ENCODE peak calls at places on chromosomes 16 and 17, in five cellular contexts. Y, O, G, P and C are unnamed samples.

GRCh38 chr17:72416905-72417304 is 296.1 kb downstream of the SOX9 start:
- DNase-seq in Y (no peak), O (no peak), G (no peak), P (no peak), C (no peak)

GRCh38 chr17:44213403-44214229 is 5.9 kb downstream of the UBTF start:
- DNase-seq in Y (no peak), O (no peak), G (no peak), P (no peak), C (no peak)

GRCh38 chr16:46897471-46897870 is 13.3 kb downstream of the GPT2 start:
- DNase-seq in Y (no peak), O (no peak), G (no peak), P (peak; percentile 81), C (no peak)

GRCh38 chr16:86512301-86512859 is 2.1 kb downstream of the FOXF1 start:
- DNase-seq in Y (no peak), O (no peak), G (no peak), P (peak; percentile 64), C (no peak)

GRCh38 chr16:10090816-10091215 is 91.4 kb downstream of the GRIN2A start:
- DNase-seq in Y (no peak), O (no peak), G (no peak), P (no peak), C (no peak)

GRCh38 chr17:38730526-38731379 is 612 bp downstream of the CISD3 start:
- DNase-seq in Y (peak; percentile 65), O (peak; percentile 47), G (no peak), P (peak; percentile 97), C (peak; percentile 22)

GRCh38 chr16:75053791-75054555 is 55.1 kb downstream of the ZNRF1 start:
- DNase-seq in Y (peak; percentile 38), O (no peak), G (no peak), P (no peak), C (peak; percentile 52)

GRCh38 chr16:85891033-85891775 is 7.8 kb upstream of the IRF8 start:
- DNase-seq in Y (no peak), O (no peak), G (no peak), P (no peak), C (no peak)

GRCh38 chr17:82204831-82205719 is 7.6 kb downstream of the CCDC57 start:
- DNase-seq in Y (no peak), O (no peak), G (no peak), P (no peak), C (no peak)

GRCh38 chr17:2874211-2874686 is 78.0 kb downstream of the RAP1GAP2 start:
- DNase-seq in Y (no peak), O (peak; percentile 32), G (no peak), P (no peak), C (no peak)

GRCh38 chr16:64659863-64660262 is 462.0 kb downstream of the CDH11 start:
- DNase-seq in Y (no peak), O (no peak), G (no peak), P (no peak), C (no peak)

GRCh38 chr16:21101631-21102420 is 48.8 kb downstream of the DNAH3 start:
- DNase-seq in Y (no peak), O (peak; percentile 62), G (no peak), P (no peak), C (no peak)

GRCh38 chr17:17545031-17545820 is 46.3 kb downstream of the PEMT start:
- DNase-seq in Y (peak; percentile 47), O (no peak), G (no peak), P (peak; percentile 61), C (no peak)

GRCh38 chr16:2529061-2529931 is 1.9 kb downstream of the CEMP1 start:
- DNase-seq in Y (no peak), O (no peak), G (no peak), P (peak; percentile 82), C (peak; percentile 37)

GRCh38 chr16:8887952-8888560 is 5.9 kb downstream of the LITAFD start:
- DNase-seq in Y (peak; percentile 59), O (no peak), G (no peak), P (peak; percentile 83), C (no peak)

GRCh38 chr17:6461792-6462524 is 17.7 kb downstream of the PIMREG start:
- DNase-seq in Y (no peak), O (no peak), G (no peak), P (no peak), C (no peak)

GRCh38 chr17:290626-291025 is 62.0 kb downstream of the RPH3AL start:
- DNase-seq in Y (peak; percentile 7), O (no peak), G (no peak), P (peak; percentile 30), C (no peak)

GRCh38 chr17:78524870-78525510 is 52.2 kb downstream of the DNAH17 start:
- DNase-seq in Y (no peak), O (no peak), G (no peak), P (no peak), C (no peak)

GRCh38 chr16:50266337-50267091 is at the start of gene ADCY7:
- DNase-seq in Y (peak; percentile 72), O (peak; percentile 48), G (peak; percentile 34), P (peak; percentile 55), C (peak; percentile 87)

GRCh38 chr16:54932737-54933254 is 2.1 kb downstream of the IRX5 start:
- DNase-seq in Y (no peak), O (peak; percentile 54), G (no peak), P (peak; percentile 68), C (no peak)

GRCh38 chr17:68709995-68710780 is 109.0 kb upstream of the FAM20A start:
- DNase-seq in Y (no peak), O (no peak), G (no peak), P (no peak), C (peak; percentile 40)

GRCh38 chr17:58755577-58756245 is at the start of gene PPM1E:
- DNase-seq in Y (peak; percentile 31), O (peak; percentile 87), G (no peak), P (peak; percentile 78), C (peak; percentile 87)

GRCh38 chr17:4340914-4341615 is 25.4 kb downstream of the UBE2G1 start:
- DNase-seq in Y (no peak), O (no peak), G (no peak), P (no peak), C (no peak)

GRCh38 chr17:31113939-31114338 is 19.2 kb downstream of the NF1 start:
- DNase-seq in Y (no peak), O (no peak), G (no peak), P (no peak), C (no peak)

GRCh38 chr17:77391668-77392375 is 251.1 kb downstream of the SEC14L1 start:
- DNase-seq in Y (peak; percentile 90), O (no peak), G (peak; percentile 96), P (peak; percentile 44), C (peak; percentile 41)

DNA sequence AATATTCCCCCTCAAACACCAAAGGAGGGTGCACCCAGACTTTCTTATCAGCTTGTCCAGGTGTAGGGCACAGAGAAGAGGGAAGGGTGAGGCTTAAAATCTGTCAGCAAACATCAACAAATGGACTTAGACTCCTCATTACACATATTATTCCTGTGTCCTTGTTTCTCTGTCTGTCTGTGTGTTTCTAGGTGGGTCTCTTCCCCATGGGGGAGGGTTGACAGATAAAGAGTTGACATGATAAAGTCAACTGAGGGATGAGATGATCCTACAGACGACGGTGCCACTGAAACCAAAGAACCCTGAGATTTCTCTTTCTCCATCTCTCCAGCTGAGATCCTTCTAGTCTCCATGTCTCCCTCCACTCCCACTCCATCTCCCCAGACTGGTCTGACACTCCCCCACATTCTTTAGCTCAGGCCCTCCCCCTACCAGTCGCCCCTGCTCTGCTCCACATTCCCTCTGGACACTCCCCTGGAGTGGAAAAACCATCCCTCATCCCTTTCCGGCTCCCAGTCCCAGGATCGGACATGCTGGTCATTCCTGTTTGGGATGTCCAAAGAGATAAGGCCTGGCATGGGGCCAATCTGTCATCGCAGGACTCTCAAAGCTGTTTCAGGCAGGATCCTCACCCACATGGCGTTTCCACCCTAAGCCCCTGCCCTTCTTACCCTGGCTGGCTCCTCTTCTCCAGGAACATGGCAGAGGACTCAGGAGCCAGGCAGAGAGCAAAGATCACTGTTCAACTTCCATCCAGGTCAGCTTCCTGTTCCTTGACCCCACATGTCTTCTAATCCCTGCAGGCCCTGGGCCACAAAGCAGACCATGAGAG is 2.9 kb upstream of the ITGA3 start:
- DNase-seq in Y (no peak), O (no peak), G (no peak), P (no peak), C (no peak)
- H3K27ac ChIP-seq in Y (peak overlapping the region; percentile 99), O (peak overlapping the region; percentile 71), G (peak overlapping the region; percentile 24), P (peak overlapping the region; percentile 96), C (no peak overlapping the region)

DNA sequence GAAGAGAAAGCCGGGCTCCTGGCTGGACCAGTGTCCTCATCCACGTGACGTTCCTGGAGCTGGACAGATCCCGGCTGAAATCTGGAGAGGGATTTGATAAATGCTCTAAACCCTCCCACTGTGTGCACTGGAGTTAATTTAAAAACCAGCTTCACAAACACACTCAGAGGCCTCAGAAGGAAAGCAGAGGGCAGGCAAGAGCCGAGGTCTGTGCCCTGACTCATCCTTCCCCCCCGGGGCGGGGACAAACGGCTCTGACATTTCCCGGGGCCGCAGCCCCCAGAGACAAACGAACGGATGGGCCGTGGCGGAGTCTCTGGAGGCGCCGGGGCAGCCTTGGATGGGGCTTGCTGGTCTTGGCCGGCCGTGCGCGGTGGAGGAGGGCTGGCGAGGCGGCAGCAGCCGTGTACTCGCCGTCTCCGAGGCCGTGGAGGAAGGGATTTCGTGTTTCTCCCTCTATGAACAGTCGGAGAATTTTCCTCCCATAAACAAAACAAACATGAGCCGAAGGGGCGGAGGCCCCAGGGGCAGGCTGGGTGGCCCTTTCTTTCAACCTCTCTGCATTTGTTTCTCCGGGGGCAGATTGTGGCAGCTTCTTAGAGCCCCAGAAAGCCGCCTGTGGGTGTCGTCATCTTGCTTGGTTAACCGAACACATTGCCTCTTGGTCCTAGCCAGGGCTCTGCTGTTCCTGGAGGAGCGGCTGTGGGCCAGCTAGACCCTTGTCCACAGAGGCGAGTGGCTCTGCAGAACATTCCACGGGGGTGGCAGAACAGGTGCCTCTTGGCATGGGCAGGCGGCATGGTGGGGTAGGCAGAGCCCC is 94.3 kb downstream of the NTN1 start:
- DNase-seq in Y (peak; percentile 82), O (peak; percentile 33), G (no peak), P (no peak), C (no peak)
- TF ChIP-seq CTCF in Y (peak; percentile 43), O (peak; percentile 26), G (peak; percentile 7), P (no peak), C (no peak)

GRCh38 chr17:47957591-47958490 is at the start of gene PRR15L:
- DNase-seq in Y (no peak), O (no peak), G (no peak), P (peak; percentile 90), C (no peak)
- H3K27ac ChIP-seq in Y (no peak within 1 kb of the TSS), O (no peak within 1 kb of the TSS), G (no peak within 1 kb of the TSS), P (peak within 1 kb of the TSS; percentile 97), C (no peak within 1 kb of the TSS)

DNA sequence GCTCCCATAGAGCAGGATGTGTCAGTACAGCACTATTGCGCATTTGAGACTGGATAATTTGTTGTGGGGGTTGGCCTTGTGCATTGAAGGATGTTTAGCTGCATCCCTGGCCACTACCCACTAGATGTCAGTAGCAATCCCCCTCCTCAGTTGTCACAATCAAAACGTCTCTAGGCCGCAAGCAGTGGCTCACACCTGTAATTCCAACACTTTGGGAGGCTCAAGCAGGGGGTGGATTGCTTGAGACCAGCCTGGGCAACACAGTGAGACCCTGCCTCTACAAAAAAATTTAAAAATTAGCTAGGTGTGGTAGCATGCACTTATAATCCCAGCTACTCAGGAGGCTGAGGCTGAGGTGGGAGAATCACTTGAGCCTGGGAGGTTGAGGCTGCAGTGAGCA is 48.4 kb downstream of the CENPV start:
- DNase-seq in Y (no peak), O (peak; percentile 22), G (no peak), P (no peak), C (peak; percentile 51)
- TF ChIP-seq CTCF in Y (no peak), O (peak; percentile 61), G (peak; percentile 72), P (no peak), C (peak; percentile 62)